ENCODE peak calls at places on chromosomes 1 and 21, in seven cellular contexts. R is left lung, J is left ventricle myocardium inferior, I is PC-3, K is pancreas, L is transverse colon, B is adrenal gland. Y is an unnamed sample.

GRCh38 chr1:185610954-185611353 is 123.2 kb upstream of the HMCN1 start:
- DNase-seq in R (no peak), J (no peak), I (no peak), K (no peak), L (no peak), B (no peak), Y (no peak)

GRCh38 chr1:166128195-166128594 is 38.6 kb downstream of the FAM78B start:
- DNase-seq in R (no peak), J (no peak), I (no peak), K (no peak), L (no peak), B (no peak), Y (no peak)

GRCh38 chr1:211551628-211552465 is 27.1 kb downstream of the SLC30A1 start:
- DNase-seq in R (no peak), J (no peak), I (peak), K (no peak), L (no peak), B (no peak), Y (no peak)

GRCh38 chr1:155127672-155128468 is at the start of gene EFNA1:
- DNase-seq in R (peak), J (peak), I (peak), K (peak), L (peak), B (peak), Y (no peak)

GRCh38 chr21:34202553-34203332 is 129.4 kb downstream of the MRPS6 start:
- DNase-seq in R (peak), J (peak), I (no peak), K (no peak), L (peak), B (peak), Y (no peak)

GRCh38 chr1:58324551-58324950 is 222.0 kb downstream of the OMA1 start:
- DNase-seq in R (no peak), J (no peak), I (no peak), K (no peak), L (no peak), B (no peak), Y (peak)

GRCh38 chr1:44842415-44842762 is 664 bp downstream of the PTCH2 start:
- DNase-seq in R (no peak), J (no peak), I (no peak), K (no peak), L (no peak), B (no peak), Y (no peak)

GRCh38 chr1:70008658-70009057 is 196.7 kb downstream of the LRRC40 start:
- DNase-seq in R (no peak), J (no peak), I (peak), K (no peak), L (no peak), B (no peak), Y (no peak)

GRCh38 chr21:38816400-38816973 is 10.8 kb downstream of the ETS2 start:
- DNase-seq in R (no peak), J (no peak), I (no peak), K (no peak), L (no peak), B (no peak), Y (no peak)

GRCh38 chr1:110300412-110300811 is 38.8 kb upstream of the RBM15 start:
- DNase-seq in R (no peak), J (no peak), I (no peak), K (no peak), L (no peak), B (no peak), Y (no peak)

GRCh38 chr1:110328700-110329099 is 10.5 kb upstream of the RBM15 start:
- DNase-seq in R (no peak), J (no peak), I (no peak), K (no peak), L (no peak), B (no peak), Y (no peak)

GRCh38 chr1:235908742-235909520 is 42.2 kb upstream of the LYST start:
- DNase-seq in R (no peak), J (no peak), I (peak), K (no peak), L (no peak), B (peak), Y (no peak)

GRCh38 chr1:52365091-52365745 is 787 bp downstream of the CC2D1B start:
- DNase-seq in R (peak), J (peak), I (peak), K (peak), L (peak), B (peak), Y (peak)

GRCh38 chr1:158819461-158820443 is 11.4 kb upstream of the MNDA start:
- DNase-seq in R (no peak), J (no peak), I (no peak), K (no peak), L (no peak), B (no peak), Y (peak)

GRCh38 chr1:103529746-103530145 is 4.2 kb downstream of the RNPC3 start:
- DNase-seq in R (peak), J (no peak), I (peak), K (peak), L (no peak), B (peak), Y (peak)

GRCh38 chr1:24793762-24794161 is 48.5 kb downstream of the CLIC4 start:
- DNase-seq in R (no peak), J (no peak), I (no peak), K (no peak), L (no peak), B (no peak), Y (no peak)

GRCh38 chr1:107152332-107152731 is 11.5 kb downstream of the NTNG1 start:
- DNase-seq in R (no peak), J (no peak), I (no peak), K (no peak), L (no peak), B (no peak), Y (no peak)

GRCh38 chr1:172268237-172268636 is 152.2 kb upstream of the C1orf105 start:
- DNase-seq in R (no peak), J (no peak), I (no peak), K (no peak), L (no peak), B (no peak), Y (no peak)

GRCh38 chr1:76379506-76379905 is 305.0 kb downstream of the ST6GALNAC3 start:
- DNase-seq in R (no peak), J (no peak), I (no peak), K (no peak), L (no peak), B (no peak), Y (no peak)

GRCh38 chr21:25867041-25867440 is 132.3 kb downstream of the GABPA start:
- DNase-seq in R (no peak), J (no peak), I (no peak), K (no peak), L (no peak), B (no peak), Y (no peak)

GRCh38 chr1:186670279-186670964 is 9.8 kb downstream of the PTGS2 start:
- DNase-seq in R (no peak), J (no peak), I (no peak), K (no peak), L (no peak), B (no peak), Y (no peak)

GRCh38 chr1:15022069-15022468 is 131.5 kb upstream of the TMEM51 start:
- DNase-seq in R (peak), J (no peak), I (no peak), K (no peak), L (no peak), B (no peak), Y (no peak)

GRCh38 chr1:167171286-167171929 is 49.3 kb upstream of the POU2F1 start:
- DNase-seq in R (no peak), J (no peak), I (peak), K (no peak), L (no peak), B (peak), Y (no peak)

GRCh38 chr1:226565476-226565875 is 16.9 kb downstream of the STUM start:
- DNase-seq in R (no peak), J (no peak), I (no peak), K (no peak), L (no peak), B (no peak), Y (no peak)

GRCh38 chr1:165697491-165697880 is 876 bp downstream of the ALDH9A1 start:
- DNase-seq in R (no peak), J (no peak), I (peak), K (no peak), L (no peak), B (no peak), Y (no peak)

GRCh38 chr21:28261291-28261690 is 731.4 kb downstream of the LTN1 start:
- DNase-seq in R (no peak), J (no peak), I (peak), K (no peak), L (no peak), B (no peak), Y (no peak)

GRCh38 chr21:39637197-39637970 is 24.6 kb downstream of the B3GALT5 start:
- DNase-seq in R (no peak), J (no peak), I (no peak), K (no peak), L (peak), B (no peak), Y (no peak)

GRCh38 chr1:232438476-232438875 is 191.5 kb downstream of the SIPA1L2 start:
- DNase-seq in R (no peak), J (no peak), I (no peak), K (no peak), L (no peak), B (no peak), Y (no peak)

GRCh38 chr21:25670726-25671125 is 31.7 kb downstream of the JAM2 start:
- DNase-seq in R (no peak), J (no peak), I (no peak), K (no peak), L (no peak), B (no peak), Y (no peak)

GRCh38 chr1:201267481-201268229 is 15.7 kb upstream of the PKP1 start:
- DNase-seq in R (no peak), J (no peak), I (peak), K (no peak), L (no peak), B (no peak), Y (no peak)
- H3K27ac ChIP-seq in R (no peak), J (no peak), I (peak), K (no peak), L (no peak), B (no peak), Y (no peak)

DNA sequence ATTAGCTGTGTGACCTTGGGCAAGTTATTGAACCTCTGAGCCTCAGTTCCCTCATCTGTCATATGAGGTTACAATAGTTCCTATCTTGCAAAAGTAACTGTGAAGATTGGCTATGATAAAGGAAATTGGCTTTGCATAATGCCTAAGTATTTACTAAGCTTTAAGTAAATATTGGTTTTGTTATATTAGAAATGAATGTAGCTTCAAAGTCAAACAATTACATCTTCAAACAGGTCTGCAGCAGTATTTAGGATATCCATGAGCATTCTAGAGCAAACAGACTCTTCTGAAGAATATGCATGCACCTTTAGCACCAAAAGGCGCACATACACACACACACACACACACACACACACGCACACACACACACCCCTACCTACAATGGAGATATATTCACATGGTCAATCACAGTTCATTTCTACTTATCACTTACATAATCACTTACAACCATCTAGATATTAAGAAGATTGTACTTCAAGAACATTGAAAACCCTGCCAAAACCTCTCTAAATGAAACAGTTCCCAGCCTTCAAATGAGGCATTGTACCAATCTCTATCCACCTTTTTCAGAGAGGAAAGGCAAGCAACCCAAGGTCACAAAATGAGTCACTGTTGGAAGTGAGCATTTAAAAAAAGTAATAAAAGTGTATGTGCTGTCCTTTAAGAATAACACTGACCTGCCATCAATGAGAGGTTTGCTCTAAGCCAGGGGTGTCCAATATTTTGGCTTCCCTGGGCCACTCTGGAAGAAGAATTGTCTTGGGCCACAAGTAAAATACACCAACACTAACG is 13.4 kb upstream of the FAM43B start:
- DNase-seq in R (no peak), J (no peak), I (peak), K (no peak), L (no peak), B (peak), Y (no peak)
- H3K27ac ChIP-seq in R (no peak), J (no peak), I (peak), K (no peak), L (no peak), B (peak), Y (no peak)

DNA sequence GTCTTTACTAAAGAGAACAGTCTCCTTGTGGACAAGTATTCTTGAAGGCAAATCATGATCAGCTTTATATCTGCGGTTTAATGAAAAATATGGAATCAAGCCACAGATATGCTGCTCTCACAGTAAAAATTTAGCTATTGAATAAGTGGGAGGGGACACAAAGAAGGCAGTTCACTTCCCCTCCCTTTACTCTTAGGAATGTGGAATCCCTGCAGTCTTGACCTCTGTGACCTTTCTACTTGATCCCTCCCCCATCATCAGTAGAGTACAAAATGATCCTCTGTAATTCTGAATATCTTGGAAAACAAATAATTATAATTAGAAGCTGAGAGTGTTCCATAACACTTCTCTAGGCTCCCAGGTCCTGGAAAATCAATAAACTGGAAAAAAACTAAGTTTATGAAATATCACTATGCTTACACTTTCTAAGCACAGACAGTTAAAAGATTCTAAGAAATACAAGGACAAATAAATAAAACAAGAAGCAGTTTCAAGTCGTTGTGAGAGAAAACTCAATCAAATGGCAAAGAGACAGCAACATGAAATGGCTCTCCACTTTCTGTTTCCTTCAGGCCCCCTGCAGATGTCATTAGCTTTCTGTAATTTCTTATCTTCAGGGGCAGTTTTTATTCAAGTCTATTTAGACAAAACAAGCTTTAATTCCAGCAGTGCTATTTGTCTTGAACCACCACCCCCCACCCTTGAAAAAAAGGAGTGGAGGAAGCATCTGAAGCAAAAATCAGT is 136.5 kb upstream of the HOOK1 start:
- DNase-seq in R (no peak), J (no peak), I (no peak), K (no peak), L (no peak), B (no peak), Y (no peak)
- H3K27ac ChIP-seq in R (no peak), J (peak), I (no peak), K (no peak), L (peak), B (no peak), Y (no peak)

DNA sequence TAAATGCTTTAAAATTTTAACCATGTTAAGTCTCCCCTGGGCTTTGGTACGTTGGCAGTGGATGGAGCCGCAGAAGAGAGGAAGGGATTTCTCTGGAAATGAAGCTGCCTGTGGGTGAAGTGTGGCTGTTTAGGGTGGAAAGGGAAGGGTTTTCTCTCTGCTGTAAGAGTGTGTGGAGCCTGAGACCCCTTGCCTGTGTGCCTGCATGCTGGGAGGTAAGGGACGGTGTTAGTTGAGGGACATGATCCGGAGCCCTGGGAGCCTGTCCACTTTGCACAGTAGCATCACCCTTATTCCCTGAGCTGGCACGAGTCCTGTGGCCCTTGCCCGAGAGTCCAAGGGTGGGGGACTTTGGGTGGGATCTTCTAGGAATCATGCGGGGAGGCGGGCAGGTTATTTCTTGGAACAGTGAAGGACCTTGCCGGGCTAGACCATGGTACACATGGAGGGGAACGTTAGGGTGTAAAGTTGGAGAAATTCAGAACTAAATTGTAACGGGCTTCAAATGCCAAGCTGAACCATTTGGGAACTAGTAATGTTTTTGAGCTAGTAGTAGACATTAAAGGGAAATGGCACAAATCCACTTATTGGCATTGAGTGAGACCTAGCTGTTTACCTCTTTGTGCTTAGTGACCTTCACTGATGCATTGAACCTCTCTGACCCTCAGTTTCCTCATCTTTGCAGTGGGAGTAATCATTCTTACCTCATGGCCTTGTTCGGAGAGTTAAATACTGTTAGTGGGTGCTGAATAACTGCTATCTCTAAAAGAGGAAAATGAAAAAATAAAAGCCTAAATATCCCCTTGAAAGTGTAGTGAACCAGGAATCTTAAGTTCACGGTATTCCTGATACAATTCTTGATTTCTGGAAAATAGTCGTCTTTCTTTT is 3.5 kb downstream of the GALNT2 start:
- DNase-seq in R (no peak), J (no peak), I (no peak), K (no peak), L (no peak), B (no peak), Y (no peak)
- H3K27ac ChIP-seq in R (no peak), J (no peak), I (no peak), K (no peak), L (no peak), B (no peak), Y (no peak)

GRCh38 chr1:29415861-29416260 is 179.5 kb downstream of the PTPRU start:
- DNase-seq in R (no peak), J (no peak), I (no peak), K (no peak), L (no peak), B (no peak), Y (no peak)

GRCh38 chr1:29417971-29418370 is 181.6 kb downstream of the PTPRU start:
- DNase-seq in R (no peak), J (no peak), I (no peak), K (no peak), L (no peak), B (no peak), Y (no peak)

GRCh38 chr1:29416267-29416666 is 179.9 kb downstream of the PTPRU start:
- DNase-seq in R (no peak), J (no peak), I (no peak), K (no peak), L (no peak), B (no peak), Y (no peak)

GRCh38 chr1:29417558-29417858 is 181.2 kb downstream of the PTPRU start:
- DNase-seq in R (no peak), J (no peak), I (no peak), K (no peak), L (no peak), B (no peak), Y (no peak)

GRCh38 chr1:29416825-29417557 is 180.7 kb downstream of the PTPRU start:
- DNase-seq in R (no peak), J (no peak), I (no peak), K (no peak), L (no peak), B (peak), Y (no peak)
- H3K27ac ChIP-seq in R (no peak), J (peak), I (no peak), K (no peak), L (no peak), B (no peak), Y (no peak)

DNA sequence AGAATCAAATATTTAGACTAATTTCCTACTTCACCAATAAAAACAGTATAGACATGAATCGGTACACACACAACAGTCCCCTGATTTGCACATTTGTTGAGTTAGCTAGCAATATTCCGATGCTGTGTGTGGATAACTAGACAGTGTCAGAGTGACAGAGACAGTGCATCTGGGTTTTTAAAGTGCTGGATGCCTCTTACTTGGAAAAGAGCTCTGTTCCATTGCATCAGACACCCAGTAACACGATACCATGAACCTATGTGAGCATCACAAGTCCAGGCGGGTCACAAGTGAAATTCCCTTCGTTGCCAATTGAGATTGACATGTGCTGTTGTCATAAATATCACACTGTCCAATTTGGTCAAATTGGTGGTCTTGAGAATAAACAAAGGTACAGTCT is 82.0 kb upstream of the ESRRG start:
- DNase-seq in R (no peak), J (no peak), I (no peak), K (no peak), L (no peak), B (no peak), Y (no peak)
- H3K27ac ChIP-seq in R (no peak), J (peak), I (no peak), K (no peak), L (no peak), B (no peak), Y (no peak)

Y was measured in CD4-positive, CD25-positive, alpha-beta regulatory T cell.